ENCODE peak calls at places on chromosome 5, in eight cellular contexts. One of them, this sample, is unnamed.

GRCh38 chr5:159262472-159262858 is 625 bp upstream of the UBLCP1 start:
- DNase-seq in mesothelial cell of epicardium: no peak
- DNase-seq in lung: no peak
- DNase-seq in GM20000: no peak
- DNase-seq in stimulated activated CD4-positive, alpha-beta T cell treated with anti-CD3 and anti-CD28 coated beads, TNF-alpha, amount 100 ng/mL, for 1 hour: no peak
- DNase-seq in CD4-positive, alpha-beta T cell: no peak
- DNase-seq in kidney tubule cell: peak
- DNase-seq in CD8-positive, alpha-beta T cell: no peak
- DNase-seq in this sample: no peak

GRCh38 chr5:6181147-6181729 is 197.1 kb downstream of the MED10 start:
- DNase-seq in GM20000: no peak
- DNase-seq in CD4-positive, alpha-beta T cell: no peak
- DNase-seq in lung: no peak
- DNase-seq in CD8-positive, alpha-beta T cell: no peak
- DNase-seq in mesothelial cell of epicardium: no peak
- DNase-seq in kidney tubule cell: no peak
- DNase-seq in stimulated activated CD4-positive, alpha-beta T cell treated with anti-CD3 and anti-CD28 coated beads, TNF-alpha, amount 100 ng/mL, for 1 hour: no peak
- DNase-seq in this sample: no peak

GRCh38 chr5:146345578-146346366 is 7.1 kb downstream of the POU4F3 start:
- DNase-seq in GM20000: no peak
- DNase-seq in stimulated activated CD4-positive, alpha-beta T cell treated with anti-CD3 and anti-CD28 coated beads, TNF-alpha, amount 100 ng/mL, for 1 hour: no peak
- DNase-seq in lung: no peak
- DNase-seq in CD4-positive, alpha-beta T cell: no peak
- DNase-seq in CD8-positive, alpha-beta T cell: no peak
- DNase-seq in kidney tubule cell: no peak
- DNase-seq in mesothelial cell of epicardium: no peak
- DNase-seq in this sample: no peak

GRCh38 chr5:152619756-152620155 is 214.7 kb upstream of the NMUR2 start:
- DNase-seq in kidney tubule cell: no peak
- DNase-seq in CD8-positive, alpha-beta T cell: no peak
- DNase-seq in lung: no peak
- DNase-seq in GM20000: no peak
- DNase-seq in mesothelial cell of epicardium: no peak
- DNase-seq in stimulated activated CD4-positive, alpha-beta T cell treated with anti-CD3 and anti-CD28 coated beads, TNF-alpha, amount 100 ng/mL, for 1 hour: no peak
- DNase-seq in CD4-positive, alpha-beta T cell: no peak
- DNase-seq in this sample: no peak

GRCh38 chr5:91293131-91293530 is 90.0 kb downstream of the ARRDC3 start:
- DNase-seq in stimulated activated CD4-positive, alpha-beta T cell treated with anti-CD3 and anti-CD28 coated beads, TNF-alpha, amount 100 ng/mL, for 1 hour: no peak
- DNase-seq in CD8-positive, alpha-beta T cell: no peak
- DNase-seq in GM20000: no peak
- DNase-seq in lung: no peak
- DNase-seq in CD4-positive, alpha-beta T cell: no peak
- DNase-seq in mesothelial cell of epicardium: no peak
- DNase-seq in kidney tubule cell: peak
- DNase-seq in this sample: no peak

GRCh38 chr5:135245521-135246499 is 153.2 kb downstream of the MACROH2A1 start:
- DNase-seq in CD4-positive, alpha-beta T cell: peak
- DNase-seq in stimulated activated CD4-positive, alpha-beta T cell treated with anti-CD3 and anti-CD28 coated beads, TNF-alpha, amount 100 ng/mL, for 1 hour: no peak
- DNase-seq in lung: no peak
- DNase-seq in kidney tubule cell: peak
- DNase-seq in GM20000: no peak
- DNase-seq in CD8-positive, alpha-beta T cell: no peak
- DNase-seq in mesothelial cell of epicardium: no peak
- DNase-seq in this sample: no peak

GRCh38 chr5:99019812-99020697 is 91.2 kb upstream of the CHD1 start:
- DNase-seq in mesothelial cell of epicardium: no peak
- DNase-seq in CD4-positive, alpha-beta T cell: no peak
- DNase-seq in GM20000: no peak
- DNase-seq in stimulated activated CD4-positive, alpha-beta T cell treated with anti-CD3 and anti-CD28 coated beads, TNF-alpha, amount 100 ng/mL, for 1 hour: no peak
- DNase-seq in CD8-positive, alpha-beta T cell: no peak
- DNase-seq in kidney tubule cell: peak
- DNase-seq in lung: no peak
- DNase-seq in this sample: no peak

GRCh38 chr5:146188358-146188757 is 5.9 kb upstream of the LARS1 start:
- DNase-seq in mesothelial cell of epicardium: no peak
- DNase-seq in GM20000: no peak
- DNase-seq in CD8-positive, alpha-beta T cell: no peak
- DNase-seq in kidney tubule cell: peak
- DNase-seq in CD4-positive, alpha-beta T cell: no peak
- DNase-seq in lung: no peak
- DNase-seq in stimulated activated CD4-positive, alpha-beta T cell treated with anti-CD3 and anti-CD28 coated beads, TNF-alpha, amount 100 ng/mL, for 1 hour: no peak
- DNase-seq in this sample: no peak

GRCh38 chr5:98721231-98721928 is 52.1 kb upstream of the RGMB start:
- DNase-seq in CD4-positive, alpha-beta T cell: no peak
- DNase-seq in CD8-positive, alpha-beta T cell: no peak
- DNase-seq in mesothelial cell of epicardium: no peak
- DNase-seq in lung: no peak
- DNase-seq in GM20000: no peak
- DNase-seq in kidney tubule cell: no peak
- DNase-seq in stimulated activated CD4-positive, alpha-beta T cell treated with anti-CD3 and anti-CD28 coated beads, TNF-alpha, amount 100 ng/mL, for 1 hour: no peak
- DNase-seq in this sample: no peak

GRCh38 chr5:132501961-132502931 is 11.7 kb upstream of the IRF1 start:
- DNase-seq in CD8-positive, alpha-beta T cell: no peak
- DNase-seq in GM20000: no peak
- DNase-seq in kidney tubule cell: no peak
- DNase-seq in CD4-positive, alpha-beta T cell: no peak
- DNase-seq in stimulated activated CD4-positive, alpha-beta T cell treated with anti-CD3 and anti-CD28 coated beads, TNF-alpha, amount 100 ng/mL, for 1 hour: no peak
- DNase-seq in mesothelial cell of epicardium: no peak
- DNase-seq in lung: peak
- DNase-seq in this sample: no peak

GRCh38 chr5:3594514-3595101 is 1.0 kb upstream of the IRX1 start:
- DNase-seq in GM20000: peak
- DNase-seq in CD8-positive, alpha-beta T cell: no peak
- DNase-seq in kidney tubule cell: peak
- DNase-seq in stimulated activated CD4-positive, alpha-beta T cell treated with anti-CD3 and anti-CD28 coated beads, TNF-alpha, amount 100 ng/mL, for 1 hour: no peak
- DNase-seq in CD4-positive, alpha-beta T cell: no peak
- DNase-seq in lung: peak
- DNase-seq in mesothelial cell of epicardium: no peak
- DNase-seq in this sample: no peak

GRCh38 chr5:5359623-5360022 is 62.9 kb upstream of the ICE1 start:
- DNase-seq in CD8-positive, alpha-beta T cell: no peak
- DNase-seq in lung: no peak
- DNase-seq in CD4-positive, alpha-beta T cell: no peak
- DNase-seq in mesothelial cell of epicardium: no peak
- DNase-seq in GM20000: no peak
- DNase-seq in stimulated activated CD4-positive, alpha-beta T cell treated with anti-CD3 and anti-CD28 coated beads, TNF-alpha, amount 100 ng/mL, for 1 hour: no peak
- DNase-seq in kidney tubule cell: no peak
- DNase-seq in this sample: no peak

GRCh38 chr5:63310644-63311043 is 651.6 kb downstream of the HTR1A start:
- DNase-seq in CD4-positive, alpha-beta T cell: no peak
- DNase-seq in kidney tubule cell: no peak
- DNase-seq in lung: no peak
- DNase-seq in CD8-positive, alpha-beta T cell: no peak
- DNase-seq in mesothelial cell of epicardium: no peak
- DNase-seq in GM20000: no peak
- DNase-seq in stimulated activated CD4-positive, alpha-beta T cell treated with anti-CD3 and anti-CD28 coated beads, TNF-alpha, amount 100 ng/mL, for 1 hour: no peak
- DNase-seq in this sample: no peak

GRCh38 chr5:33235824-33236223 is 204.9 kb upstream of the TARS1 start:
- DNase-seq in mesothelial cell of epicardium: no peak
- DNase-seq in CD4-positive, alpha-beta T cell: no peak
- DNase-seq in kidney tubule cell: no peak
- DNase-seq in stimulated activated CD4-positive, alpha-beta T cell treated with anti-CD3 and anti-CD28 coated beads, TNF-alpha, amount 100 ng/mL, for 1 hour: no peak
- DNase-seq in CD8-positive, alpha-beta T cell: no peak
- DNase-seq in GM20000: no peak
- DNase-seq in lung: no peak
- DNase-seq in this sample: no peak

GRCh38 chr5:105882956-105883481 is 1787.7 kb downstream of the EFNA5 start:
- DNase-seq in kidney tubule cell: no peak
- DNase-seq in GM20000: no peak
- DNase-seq in stimulated activated CD4-positive, alpha-beta T cell treated with anti-CD3 and anti-CD28 coated beads, TNF-alpha, amount 100 ng/mL, for 1 hour: no peak
- DNase-seq in lung: no peak
- DNase-seq in CD4-positive, alpha-beta T cell: no peak
- DNase-seq in mesothelial cell of epicardium: no peak
- DNase-seq in CD8-positive, alpha-beta T cell: no peak
- DNase-seq in this sample: no peak

GRCh38 chr5:31036407-31036806 is 157.1 kb upstream of the CDH6 start:
- DNase-seq in mesothelial cell of epicardium: no peak
- DNase-seq in CD4-positive, alpha-beta T cell: no peak
- DNase-seq in CD8-positive, alpha-beta T cell: no peak
- DNase-seq in GM20000: no peak
- DNase-seq in lung: no peak
- DNase-seq in kidney tubule cell: peak
- DNase-seq in stimulated activated CD4-positive, alpha-beta T cell treated with anti-CD3 and anti-CD28 coated beads, TNF-alpha, amount 100 ng/mL, for 1 hour: no peak
- DNase-seq in this sample: no peak

GRCh38 chr5:12526113-12526512 is 621.9 kb upstream of the CTNND2 start:
- DNase-seq in GM20000: no peak
- DNase-seq in lung: no peak
- DNase-seq in mesothelial cell of epicardium: no peak
- DNase-seq in stimulated activated CD4-positive, alpha-beta T cell treated with anti-CD3 and anti-CD28 coated beads, TNF-alpha, amount 100 ng/mL, for 1 hour: no peak
- DNase-seq in CD8-positive, alpha-beta T cell: no peak
- DNase-seq in CD4-positive, alpha-beta T cell: no peak
- DNase-seq in kidney tubule cell: no peak
- DNase-seq in this sample: no peak

GRCh38 chr5:45411971-45412612 is 284.1 kb downstream of the HCN1 start:
- DNase-seq in mesothelial cell of epicardium: no peak
- DNase-seq in GM20000: no peak
- DNase-seq in kidney tubule cell: peak
- DNase-seq in CD8-positive, alpha-beta T cell: no peak
- DNase-seq in stimulated activated CD4-positive, alpha-beta T cell treated with anti-CD3 and anti-CD28 coated beads, TNF-alpha, amount 100 ng/mL, for 1 hour: no peak
- DNase-seq in lung: no peak
- DNase-seq in CD4-positive, alpha-beta T cell: no peak
- DNase-seq in this sample: no peak

GRCh38 chr5:152405145-152405544 is at the start of gene NMUR2:
- DNase-seq in kidney tubule cell: no peak
- DNase-seq in CD8-positive, alpha-beta T cell: no peak
- DNase-seq in mesothelial cell of epicardium: peak
- DNase-seq in lung: no peak
- DNase-seq in GM20000: no peak
- DNase-seq in CD4-positive, alpha-beta T cell: no peak
- DNase-seq in stimulated activated CD4-positive, alpha-beta T cell treated with anti-CD3 and anti-CD28 coated beads, TNF-alpha, amount 100 ng/mL, for 1 hour: no peak
- DNase-seq in this sample: no peak